ENCODE peak calls at places on chromosomes 12 and 14, in five cellular contexts. G is HEK293T, B is HepG2, I is HCT116, H is GM12878. S is an unnamed sample.

GRCh38 chr12:4069046-4070010 is 196.1 kb upstream of the PARP11 start:
- DNase-seq in G (no peak), B (no peak), I (no peak), H (no peak), S (no peak)

GRCh38 chr12:84874125-84874824 is 38.3 kb downstream of the SLC6A15 start:
- DNase-seq in G (peak), B (peak), I (peak), H (no peak), S (no peak)

GRCh38 chr12:26704684-26705475 is 128.1 kb downstream of the ITPR2 start:
- DNase-seq in G (no peak), B (peak), I (no peak), H (no peak), S (no peak)

GRCh38 chr12:81992461-81992860 is 233.3 kb upstream of the PPFIA2 start:
- DNase-seq in G (peak), B (no peak), I (peak), H (no peak), S (peak)

GRCh38 chr12:132560421-132560830 is 50.0 kb downstream of the LRCOL1 start:
- DNase-seq in G (peak), B (no peak), I (no peak), H (no peak), S (peak)

GRCh38 chr12:99984271-99985128 is at the start of gene ANKS1B:
- DNase-seq in G (peak), B (no peak), I (no peak), H (no peak), S (peak)

GRCh38 chr14:29927596-29928341 is at the start of gene PRKD1:
- DNase-seq in G (peak), B (peak), I (no peak), H (no peak), S (peak)

GRCh38 chr12:84113666-84114065 is 798.9 kb downstream of the SLC6A15 start:
- DNase-seq in G (no peak), B (no peak), I (no peak), H (no peak), S (no peak)

GRCh38 chr12:44372259-44372658 is 503.9 kb downstream of the NELL2 start:
- DNase-seq in G (no peak), B (no peak), I (no peak), H (no peak), S (no peak)

GRCh38 chr12:3107071-3107583 is 29.9 kb downstream of the TSPAN9 start:
- DNase-seq in G (peak), B (no peak), I (no peak), H (no peak), S (peak)

GRCh38 chr12:1115471-1116242 is 124.6 kb downstream of the ERC1 start:
- DNase-seq in G (no peak), B (no peak), I (peak), H (no peak), S (no peak)

GRCh38 chr14:52458721-52459085 is 93.6 kb downstream of the TXNDC16 start:
- DNase-seq in G (no peak), B (no peak), I (no peak), H (no peak), S (no peak)

GRCh38 chr14:77039285-77040058 is 11.0 kb upstream of the IRF2BPL start:
- DNase-seq in G (no peak), B (no peak), I (no peak), H (no peak), S (no peak)

GRCh38 chr12:65741662-65742480 is 82.4 kb upstream of the HMGA2 start:
- DNase-seq in G (peak), B (peak), I (no peak), H (no peak), S (peak)

GRCh38 chr12:24307716-24308335 is 358.4 kb upstream of the SOX5 start:
- DNase-seq in G (no peak), B (no peak), I (no peak), H (no peak), S (no peak)

GRCh38 chr12:100442403-100442802 is 31.3 kb upstream of the NR1H4 start:
- DNase-seq in G (no peak), B (peak), I (no peak), H (no peak), S (no peak)

GRCh38 chr12:52650520-52651081 is 1.4 kb downstream of the KRT2 start:
- DNase-seq in G (no peak), B (no peak), I (no peak), H (no peak), S (no peak)
- TF ChIP-seq SP1 in G (no peak), B (no peak), I (no peak), H (no peak), S (no peak)

DNA sequence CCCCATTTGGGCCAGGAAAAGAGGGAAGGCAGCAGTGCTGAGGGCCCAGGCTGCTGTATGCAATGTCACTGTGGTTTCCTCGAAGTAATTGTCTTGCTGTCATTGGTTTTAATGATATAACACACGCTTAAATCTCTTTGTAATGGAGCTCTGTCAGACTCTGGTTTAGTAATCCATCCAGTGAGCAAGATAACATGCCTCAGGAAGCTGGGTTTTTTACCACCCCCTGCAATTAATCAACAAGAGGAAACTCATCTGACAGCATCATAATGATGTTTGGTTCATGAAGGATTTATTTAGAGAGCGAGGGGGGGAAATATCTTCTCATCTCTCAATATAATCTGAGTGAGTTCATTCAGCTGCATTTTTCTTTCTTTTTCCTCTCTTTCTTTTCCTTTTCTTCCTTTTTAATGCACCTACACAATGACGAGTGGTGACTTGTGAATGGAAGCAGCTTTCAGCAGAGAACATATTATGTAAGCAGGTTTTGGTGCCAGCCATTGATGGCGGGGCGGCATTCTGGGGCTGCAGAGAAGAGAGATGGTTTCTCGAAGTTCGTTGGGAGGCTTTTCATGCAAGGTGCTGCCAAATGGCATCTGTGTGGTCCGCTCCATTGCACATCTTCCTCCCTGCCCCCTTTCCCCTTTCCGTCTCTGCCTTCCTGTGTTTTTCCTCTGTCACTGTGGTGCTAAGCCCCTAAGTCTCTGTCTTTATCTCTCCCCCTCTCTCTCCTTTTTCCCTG is 6.6 kb downstream of the RPH3A start:
- DNase-seq in G (no peak), B (no peak), I (no peak), H (no peak), S (no peak)
- TF ChIP-seq SP1 in G (no peak), B (no peak), I (no peak), H (no peak), S (no peak)

GRCh38 chr12:18827913-18828312 is 90.0 kb downstream of the CAPZA3 start:
- DNase-seq in G (no peak), B (no peak), I (no peak), H (no peak), S (no peak)
- TF ChIP-seq SP1 in G (no peak), B (no peak), I (no peak), H (no peak), S (no peak)

GRCh38 chr12:14751987-14752386 is 51.3 kb downstream of the WBP11 start:
- DNase-seq in G (no peak), B (no peak), I (no peak), H (no peak), S (no peak)

GRCh38 chr12:14756331-14757143 is 46.7 kb downstream of the WBP11 start:
- DNase-seq in G (peak), B (peak), I (no peak), H (no peak), S (peak)
- TF ChIP-seq SP1 in G (no peak), B (no peak), I (no peak), H (no peak), S (no peak)

GRCh38 chr12:38386238-38386985 is 69.8 kb downstream of the ALG10B start:
- DNase-seq in G (no peak), B (no peak), I (no peak), H (no peak), S (no peak)

GRCh38 chr12:38385492-38385864 is 68.9 kb downstream of the ALG10B start:
- DNase-seq in G (no peak), B (no peak), I (no peak), H (no peak), S (no peak)

GRCh38 chr12:38389581-38389980 is 73.0 kb downstream of the ALG10B start:
- DNase-seq in G (no peak), B (no peak), I (no peak), H (no peak), S (no peak)

GRCh38 chr12:38384816-38385491 is 68.4 kb downstream of the ALG10B start:
- DNase-seq in G (no peak), B (peak), I (no peak), H (no peak), S (peak)
- TF ChIP-seq SP1 in G (no peak), B (no peak), I (no peak), H (no peak), S (no peak)

GRCh38 chr12:40106202-40106533 is 287 bp upstream of the SLC2A13 start:
- DNase-seq in G (no peak), B (no peak), I (no peak), H (no peak), S (no peak)
- TF ChIP-seq SP1 in G (no peak), B (no peak), I (no peak), H (no peak), S (no peak)

DNA sequence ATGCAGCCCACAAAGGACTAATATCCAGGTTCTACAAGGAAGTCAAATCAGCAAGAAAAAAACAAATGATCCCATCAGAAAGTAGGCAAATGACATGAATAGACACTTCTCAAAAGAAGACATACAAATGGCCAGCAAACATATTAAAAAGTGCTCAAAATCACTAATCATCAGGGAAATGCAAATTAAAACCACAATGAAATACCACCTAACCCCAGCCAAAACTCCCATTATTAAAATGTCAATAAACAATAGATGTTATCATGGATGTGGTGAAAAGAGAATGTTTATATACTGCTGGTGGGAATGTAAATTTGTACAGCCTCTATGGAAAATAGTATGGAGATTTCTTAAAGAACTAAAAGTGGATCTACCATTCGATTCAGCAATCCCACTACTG is 25.0 kb downstream of the SLC41A2 start:
- DNase-seq in G (no peak), B (no peak), I (no peak), H (no peak), S (no peak)
- TF ChIP-seq SP1 in G (no peak), B (no peak), I (no peak), H (no peak), S (no peak)

GRCh38 chr14:96246535-96246839 is 9.5 kb upstream of the BDKRB1 start:
- DNase-seq in G (no peak), B (no peak), I (no peak), H (no peak), S (no peak)

GRCh38 chr14:96251656-96252155 is 4.3 kb upstream of the BDKRB1 start:
- DNase-seq in G (no peak), B (no peak), I (no peak), H (no peak), S (no peak)

GRCh38 chr14:96247031-96247430 is 9.0 kb upstream of the BDKRB1 start:
- DNase-seq in G (no peak), B (no peak), I (no peak), H (no peak), S (no peak)

GRCh38 chr14:96250545-96250944 is 5.5 kb upstream of the BDKRB1 start:
- DNase-seq in G (no peak), B (no peak), I (no peak), H (no peak), S (no peak)

GRCh38 chr14:96249016-96249415 is 7.0 kb upstream of the BDKRB1 start:
- DNase-seq in G (no peak), B (no peak), I (no peak), H (no peak), S (no peak)
- TF ChIP-seq SP1 in G (no peak), B (no peak), I (no peak), H (no peak), S (no peak)